ENCODE peak calls at places on chromosomes 6 and 20, in six cellular contexts. C, S, E, J, T and K are unnamed samples.

GRCh38 chr6:134714679-134715078 is 235.2 kb downstream of the ALDH8A1 start:
- DNase-seq in C (peak), E (peak), T (no peak), S (peak), J (no peak), K (peak)

GRCh38 chr6:124010574-124010973 is 206.9 kb downstream of the NKAIN2 start:
- DNase-seq in E (no peak), S (no peak), C (no peak), J (no peak), T (no peak), K (no peak)

GRCh38 chr6:169811521-169812256 is 60.3 kb downstream of the ERMARD start:
- DNase-seq in T (no peak), E (no peak), S (no peak), J (no peak), C (no peak), K (no peak)

GRCh38 chr20:32558526-32558925 is 26.6 kb downstream of the NOL4L start:
- DNase-seq in C (no peak), T (no peak), S (no peak), J (no peak), E (no peak), K (no peak)

GRCh38 chr6:163356324-163356723 is 58.2 kb upstream of the QKI start:
- DNase-seq in J (peak), E (peak), T (peak), C (peak), S (peak), K (peak)

GRCh38 chr6:80454197-80454596 is 347.7 kb downstream of the BCKDHB start:
- DNase-seq in C (peak), S (no peak), J (no peak), E (peak), T (peak), K (peak)

GRCh38 chr6:145235207-145235606 is 500.1 kb downstream of the EPM2A start:
- DNase-seq in T (no peak), J (no peak), E (no peak), C (no peak), S (no peak), K (no peak)

GRCh38 chr6:136822051-136822378 is 377 bp upstream of the PEX7 start:
- DNase-seq in S (no peak), E (no peak), C (peak), T (no peak), J (no peak), K (no peak)

GRCh38 chr20:10954137-10954840 is 280.5 kb upstream of the JAG1 start:
- DNase-seq in C (no peak), J (no peak), S (no peak), E (no peak), T (no peak), K (peak)

GRCh38 chr20:25274891-25275812 is 27.3 kb downstream of the PYGB start:
- DNase-seq in E (no peak), C (no peak), S (peak), J (no peak), T (no peak), K (no peak)

GRCh38 chr6:167826230-167827061 is at the start of gene AFDN:
- DNase-seq in S (peak), J (peak), E (no peak), T (no peak), C (peak), K (peak)

GRCh38 chr6:167766986-167767714 is 59.6 kb upstream of the AFDN start:
- DNase-seq in C (no peak), T (no peak), J (no peak), S (no peak), E (no peak), K (no peak)

GRCh38 chr6:108835218-108835850 is 12.9 kb upstream of the ARMC2 start:
- DNase-seq in T (peak), C (peak), S (peak), J (peak), E (peak), K (peak)

GRCh38 chr6:43496370-43497128 is 13.6 kb downstream of the LRRC73 start:
- DNase-seq in C (peak), E (peak), S (no peak), T (peak), J (peak), K (peak)

GRCh38 chr6:40999498-41000070 is 39.4 kb downstream of the UNC5CL start:
- DNase-seq in S (peak), J (peak), C (peak), T (no peak), E (peak), K (peak)

GRCh38 chr6:45192556-45192955 is 135.6 kb upstream of the RUNX2 start:
- DNase-seq in E (no peak), S (no peak), T (no peak), J (no peak), C (no peak), K (peak)

GRCh38 chr20:33697129-33697528 is 10.9 kb upstream of the E2F1 start:
- DNase-seq in T (no peak), C (peak), S (peak), E (no peak), J (no peak), K (no peak)

GRCh38 chr20:52041966-52042365 is 149.6 kb downstream of the ZFP64 start:
- DNase-seq in J (no peak), C (no peak), E (no peak), S (no peak), T (no peak), K (no peak)

GRCh38 chr6:54617730-54618129 is 228.8 kb upstream of the FAM83B start:
- DNase-seq in C (peak), J (no peak), S (no peak), T (peak), E (peak), K (peak)

GRCh38 chr6:52522151-52522626 is 54.7 kb downstream of the TRAM2 start:
- DNase-seq in T (peak), J (no peak), S (peak), C (peak), E (peak), K (no peak)

GRCh38 chr6:56637640-56638039 is 5.0 kb downstream of the DST start:
- DNase-seq in C (peak), J (peak), E (peak), S (no peak), T (peak), K (peak)

GRCh38 chr6:101129851-101130250 is 248.7 kb upstream of the ASCC3 start:
- DNase-seq in T (no peak), E (no peak), S (no peak), J (no peak), C (no peak), K (no peak)

GRCh38 chr20:41182296-41183212 is 45.2 kb downstream of the PLCG1 start:
- DNase-seq in E (no peak), T (no peak), C (no peak), J (no peak), S (no peak), K (peak)

GRCh38 chr6:128204621-128205020 is 303.8 kb upstream of the THEMIS start:
- DNase-seq in J (peak), S (no peak), E (no peak), T (no peak), C (peak), K (no peak)

GRCh38 chr20:44734938-44735337 is 10.7 kb upstream of the KCNK15 start:
- DNase-seq in E (no peak), C (peak), T (peak), S (no peak), J (peak), K (peak)

GRCh38 chr20:53003420-53003819 is 31.3 kb downstream of the TSHZ2 start:
- DNase-seq in E (no peak), J (no peak), C (no peak), S (no peak), T (no peak), K (peak)

GRCh38 chr6:69719602-69720193 is 77.1 kb downstream of the LMBRD1 start:
- DNase-seq in S (no peak), T (peak), E (peak), J (peak), C (peak), K (peak)

GRCh38 chr20:58971429-58971828 is 9.6 kb upstream of the NELFCD start:
- DNase-seq in E (no peak), J (peak), S (no peak), C (no peak), T (no peak), K (no peak)

GRCh38 chr20:45765980-45766379 is 25.7 kb downstream of the WFDC3 start:
- DNase-seq in S (no peak), C (no peak), T (no peak), J (peak), E (no peak), K (no peak)

GRCh38 chr20:10651227-10651990 is 22.4 kb downstream of the JAG1 start:
- DNase-seq in T (peak), C (peak), J (no peak), S (no peak), E (peak), K (no peak)

GRCh38 chr6:22361576-22361975 is 64.7 kb upstream of the PRL start:
- DNase-seq in T (no peak), J (no peak), S (no peak), E (no peak), C (no peak), K (peak)

GRCh38 chr6:141209890-141210289 is 922.8 kb upstream of the GJE1 start:
- DNase-seq in S (no peak), J (no peak), E (no peak), C (no peak), T (no peak), K (no peak)

GRCh38 chr6:132490478-132491204 is 22.3 kb downstream of the STX7 start:
- DNase-seq in C (no peak), E (peak), S (no peak), J (peak), T (no peak), K (no peak)

GRCh38 chr20:21704408-21705385 is 767 bp upstream of the PAX1 start:
- DNase-seq in E (no peak), S (no peak), C (no peak), J (peak), T (no peak), K (no peak)

GRCh38 chr20:21707267-21707666 is 1.8 kb downstream of the PAX1 start:
- DNase-seq in E (no peak), C (no peak), J (no peak), S (no peak), T (no peak), K (no peak)

GRCh38 chr20:21706345-21707195 is 1.1 kb downstream of the PAX1 start:
- DNase-seq in J (peak), C (no peak), S (no peak), E (no peak), T (no peak), K (no peak)

GRCh38 chr20:21703740-21704407 is 1.6 kb upstream of the PAX1 start:
- DNase-seq in T (no peak), E (no peak), C (no peak), J (peak), S (no peak), K (no peak)

GRCh38 chr20:21705466-21706344 is at the start of gene PAX1:
- DNase-seq in J (peak), C (no peak), S (no peak), T (no peak), E (no peak), K (no peak)
- H3K4me3 ChIP-seq in J (peak), C (no peak), S (no peak), T (no peak), E (no peak), K (no peak)

DNA sequence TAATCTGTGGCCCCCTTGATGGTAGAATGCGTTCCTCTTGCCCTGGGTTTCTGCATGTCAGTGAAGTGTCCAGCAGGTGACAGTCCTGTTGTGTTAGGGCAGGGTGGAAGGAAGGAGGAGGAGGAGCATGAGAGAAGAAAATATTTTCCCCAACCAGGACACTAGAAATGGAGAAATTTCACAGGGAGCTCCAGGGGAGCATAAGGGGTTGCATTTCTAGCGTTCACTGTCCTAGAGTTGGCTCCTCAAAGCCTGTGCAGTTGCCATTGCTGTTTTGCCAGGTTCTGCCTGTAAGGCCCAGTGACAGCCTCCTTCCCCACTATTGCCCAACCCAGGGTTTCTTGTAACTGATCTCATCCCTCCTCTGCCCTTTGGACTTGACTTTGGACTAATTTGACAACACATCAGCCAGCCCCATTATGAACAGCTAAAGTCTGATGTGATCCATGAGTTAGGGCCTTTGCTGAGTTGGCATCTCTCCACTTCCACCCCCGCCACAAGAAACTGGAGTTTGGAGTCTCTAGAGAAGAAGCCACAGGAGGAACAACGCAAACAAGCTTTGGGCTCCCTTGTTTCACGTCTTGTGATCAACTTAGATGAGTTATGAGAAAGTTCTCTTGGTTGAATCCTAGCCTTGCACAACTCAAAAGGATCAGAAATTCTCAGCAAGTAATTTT is 14.0 kb upstream of the FAM50B start:
- DNase-seq in J (peak), E (no peak), T (no peak), C (peak), S (no peak), K (peak)
- TF ChIP-seq CTCF in J (no peak), E (no peak), T (no peak), C (no peak), S (no peak), K (no peak)

GRCh38 chr6:28351087-28351486 is 1.3 kb downstream of the ZKSCAN3 start:
- DNase-seq in T (no peak), E (no peak), J (no peak), S (no peak), C (no peak), K (no peak)

GRCh38 chr6:28353981-28354676 is 4.4 kb downstream of the ZKSCAN3 start:
- DNase-seq in T (peak), C (peak), S (peak), E (peak), J (no peak), K (peak)

GRCh38 chr6:28351493-28351925 is 1.8 kb downstream of the ZKSCAN3 start:
- DNase-seq in C (no peak), T (no peak), E (no peak), S (no peak), J (no peak), K (no peak)

GRCh38 chr6:28354688-28355554 is 5.2 kb downstream of the ZKSCAN3 start:
- DNase-seq in E (no peak), C (no peak), T (no peak), J (no peak), S (no peak), K (no peak)

GRCh38 chr6:28353356-28353755 is 3.6 kb downstream of the ZKSCAN3 start:
- DNase-seq in J (no peak), E (no peak), C (no peak), S (no peak), T (no peak), K (no peak)
- H3K4me3 ChIP-seq in J (no peak), E (peak), C (peak), S (peak), T (no peak), K (peak)

GRCh38 chr6:148959008-148959407 is 212.2 kb downstream of the UST start:
- DNase-seq in J (no peak), C (no peak), T (no peak), E (no peak), S (no peak), K (peak)
- TF ChIP-seq CTCF in J (no peak), C (no peak), T (no peak), E (no peak), S (no peak), K (no peak)

DNA sequence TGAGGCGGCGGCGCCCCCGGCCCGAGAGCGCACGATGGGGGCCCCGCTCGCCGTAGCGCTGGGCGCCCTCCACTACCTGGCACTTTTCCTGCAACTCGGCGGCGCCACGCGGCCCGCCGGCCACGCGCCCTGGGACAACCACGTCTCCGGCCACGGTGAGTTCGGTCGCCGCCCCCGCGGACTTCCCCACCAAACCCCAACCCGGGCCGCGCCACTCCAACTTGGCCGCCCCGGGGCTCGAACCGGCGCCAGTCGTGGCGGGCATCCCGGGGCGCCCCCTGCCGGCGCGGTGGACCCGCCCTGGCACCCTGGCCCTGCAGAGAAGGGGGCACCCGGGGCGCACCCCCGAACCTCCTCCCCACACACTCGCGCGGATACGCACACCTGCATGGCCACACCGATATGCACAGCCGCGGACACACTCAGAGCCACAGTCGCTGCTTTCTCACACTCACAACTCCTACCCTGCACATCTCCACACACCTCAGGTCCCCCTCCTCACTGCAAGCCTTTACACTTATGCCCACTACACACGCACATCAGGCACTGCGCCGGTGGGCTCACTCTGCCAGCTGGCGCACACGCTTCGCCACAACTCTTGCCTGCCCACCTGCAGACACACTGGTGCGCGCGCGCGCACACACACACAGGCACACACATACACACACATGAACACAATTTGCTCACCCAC is 535 bp downstream of the VSTM2L start:
- DNase-seq in J (peak), S (no peak), T (no peak), C (no peak), E (no peak), K (no peak)
- H3K4me3 ChIP-seq in J (peak), S (peak), T (peak), C (peak), E (no peak), K (peak)